ENCODE peak calls at places on chromosome 19, in seven cellular contexts. R, U, E, X, Y, A and I are unnamed samples.

GRCh38 chr19:56105090-56105701 is 15.9 kb downstream of the ZNF787 start:
- DNase-seq in X (peak; percentile 82), Y (peak; percentile 32), R (peak; percentile 30), A (peak; percentile 48), E (peak; percentile 92), U (peak; percentile 40), I (no peak)

GRCh38 chr19:14091885-14092462 is 1.4 kb upstream of the SAMD1 start:
- DNase-seq in R (no peak), E (no peak), U (no peak), X (no peak), Y (no peak), A (no peak), I (no peak)

GRCh38 chr19:52099497-52100138 is 4.1 kb upstream of the ZNF841 start:
- DNase-seq in R (no peak), X (no peak), U (no peak), Y (no peak), A (no peak), E (no peak), I (no peak)

GRCh38 chr19:43699506-43700367 is 16.1 kb upstream of the IRGC start:
- DNase-seq in U (peak; percentile 52), Y (peak; percentile 43), X (no peak), E (peak; percentile 50), A (peak; percentile 52), R (no peak), I (no peak)

GRCh38 chr19:39085392-39085791 is 1.2 kb downstream of the ACP7 start:
- DNase-seq in E (no peak), A (no peak), Y (no peak), U (no peak), X (no peak), R (no peak), I (no peak)

GRCh38 chr19:18657590-18658365 is 20.9 kb downstream of the KLHL26 start:
- DNase-seq in U (peak; percentile 26), E (no peak), A (peak; percentile 91), R (peak; percentile 41), Y (peak; percentile 91), X (peak; percentile 80), I (no peak)

GRCh38 chr19:2729943-2730818 is 9.0 kb upstream of the DIRAS1 start:
- DNase-seq in Y (no peak), U (no peak), R (no peak), E (no peak), A (no peak), X (no peak), I (no peak)

GRCh38 chr19:14081797-14082674 is 3.5 kb downstream of the C19orf67 start:
- DNase-seq in A (peak; percentile 48), E (peak; percentile 88), R (no peak), U (no peak), X (peak; percentile 56), Y (peak; percentile 31), I (no peak)

GRCh38 chr19:16831531-16831930 is 2.3 kb downstream of the SIN3B start:
- DNase-seq in U (no peak), X (no peak), Y (no peak), A (no peak), R (no peak), E (no peak), I (no peak)

GRCh38 chr19:54478677-54479266 is 5.7 kb upstream of the CDC42EP5 start:
- DNase-seq in U (peak; percentile 58), E (no peak), X (no peak), Y (peak; percentile 17), R (no peak), A (peak; percentile 36), I (no peak)

GRCh38 chr19:56348289-56348877 is 33.7 kb upstream of the ZSCAN5A start:
- DNase-seq in R (no peak), A (no peak), Y (no peak), E (no peak), X (no peak), U (no peak), I (no peak)

GRCh38 chr19:45130888-45131615 is 29.7 kb downstream of the NKPD1 start:
- DNase-seq in R (no peak), Y (no peak), E (no peak), X (no peak), A (peak; percentile 24), U (no peak), I (no peak)

GRCh38 chr19:13579388-13580060 is 73.2 kb upstream of the CACNA1A start:
- DNase-seq in U (no peak), A (peak; percentile 63), R (no peak), E (no peak), Y (peak; percentile 53), X (no peak), I (no peak)

GRCh38 chr19:34217952-34218817 is 36.2 kb upstream of the GARRE1 start:
- DNase-seq in U (no peak), Y (peak; percentile 99), R (no peak), X (peak; percentile 29), A (peak; percentile 99), E (no peak), I (peak; percentile 82)

GRCh38 chr19:58586131-58586765 is 13.1 kb upstream of the MZF1 start:
- DNase-seq in X (no peak), E (no peak), U (peak; percentile 0), R (no peak), A (no peak), Y (no peak), I (no peak)

GRCh38 chr19:33806434-33806881 is 9.8 kb downstream of the KCTD15 start:
- DNase-seq in A (no peak), R (no peak), U (no peak), E (peak; percentile 65), X (no peak), Y (no peak), I (no peak)

GRCh38 chr19:54252243-54252642 is 4.8 kb downstream of the LILRB5 start:
- DNase-seq in E (no peak), U (no peak), Y (no peak), X (no peak), A (no peak), R (no peak), I (no peak)

GRCh38 chr19:57280913-57281425 is 684 bp downstream of the ZNF460 start:
- DNase-seq in R (no peak), Y (no peak), U (no peak), X (no peak), A (peak; percentile 15), E (no peak), I (no peak)

GRCh38 chr19:7981661-7982060 is 23.8 kb downstream of the ELAVL1 start:
- DNase-seq in A (no peak), Y (no peak), U (no peak), X (no peak), E (peak; percentile 39), R (no peak), I (no peak)

GRCh38 chr19:48806518-48806817 is 4.4 kb downstream of the BCAT2 start:
- DNase-seq in X (peak; percentile 61), A (no peak), Y (peak; percentile 24), E (no peak), R (no peak), U (peak; percentile 51), I (no peak)

GRCh38 chr19:3360494-3361383 is 5.6 kb upstream of the NFIC start:
- DNase-seq in Y (no peak), R (no peak), A (peak; percentile 51), U (no peak), E (peak; percentile 91), X (peak; percentile 72), I (no peak)

GRCh38 chr19:32336259-32337111 is 8.9 kb upstream of the ZNF507 start:
- DNase-seq in R (no peak), E (no peak), A (no peak), U (no peak), Y (no peak), X (peak; percentile 39), I (no peak)

GRCh38 chr19:3687774-3688706 is 12.2 kb downstream of the PIP5K1C start:
- DNase-seq in R (no peak), E (peak; percentile 70), Y (no peak), U (no peak), A (no peak), X (peak; percentile 21), I (no peak)

GRCh38 chr19:35269425-35270117 is 809 bp downstream of the USF2 start:
- DNase-seq in E (peak; percentile 95), R (no peak), A (peak; percentile 77), X (peak; percentile 82), U (peak; percentile 78), Y (peak; percentile 63), I (peak; percentile 24)
- TF ChIP-seq CTCF in E (peak; percentile 85), R (peak; percentile 77), A (peak; percentile 41), X (peak; percentile 51), U (peak; percentile 89), Y (peak; percentile 7), I (peak; percentile 52)

DNA sequence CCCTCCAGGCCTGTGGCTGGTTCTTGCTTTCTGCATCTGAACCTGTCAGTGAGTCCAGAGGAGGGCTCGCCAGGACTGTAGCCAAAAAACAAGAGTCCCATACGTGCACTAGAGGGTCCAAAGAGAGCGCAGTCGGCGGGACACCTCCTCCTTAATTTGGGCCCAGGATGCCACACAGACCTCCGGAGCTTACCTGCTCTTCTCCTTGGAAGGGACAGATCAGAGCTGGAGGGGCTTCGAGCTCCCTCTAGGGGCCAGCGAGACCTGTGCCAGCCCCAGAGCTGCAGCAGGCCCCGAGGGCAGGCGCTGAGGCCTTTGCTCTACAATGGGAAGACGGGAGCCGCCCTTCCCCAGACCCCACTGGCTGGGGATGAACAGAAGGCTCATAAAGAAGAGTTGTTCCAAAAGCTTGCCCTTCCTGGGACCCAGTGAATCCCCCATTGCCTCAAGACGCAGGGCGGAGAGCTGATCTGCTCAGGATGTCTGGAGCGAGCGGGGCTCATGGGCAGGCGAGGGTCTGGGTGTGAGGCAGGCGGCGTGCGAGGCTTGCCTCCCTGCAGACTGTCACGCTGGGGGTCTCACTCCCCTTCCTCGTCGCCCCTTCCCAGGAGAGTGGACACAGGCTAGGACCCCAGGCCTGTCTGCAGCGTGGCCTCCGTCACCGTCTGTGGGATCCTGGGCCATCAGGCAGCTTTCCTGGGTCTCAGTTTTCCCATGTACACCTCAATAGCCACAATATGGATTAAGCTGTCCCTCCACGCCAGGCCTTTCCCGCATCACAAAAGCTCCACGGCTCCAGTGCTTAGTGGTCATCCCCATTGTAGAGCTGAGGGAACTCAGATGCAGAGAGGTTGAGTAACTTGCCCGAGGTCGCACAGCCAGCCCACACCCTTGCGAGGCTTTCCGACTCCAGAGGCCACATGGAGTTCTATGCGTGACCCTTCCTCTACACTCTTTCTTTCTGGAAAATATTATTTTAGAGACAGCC is 46.9 kb upstream of the VSTM2B start:
- DNase-seq in X (no peak), A (no peak), E (no peak), Y (no peak), U (peak; percentile 52), R (no peak), I (no peak)
- TF ChIP-seq CTCF in X (no peak), A (no peak), E (no peak), Y (no peak), U (peak; percentile 69), R (no peak), I (peak; percentile 29)

DNA sequence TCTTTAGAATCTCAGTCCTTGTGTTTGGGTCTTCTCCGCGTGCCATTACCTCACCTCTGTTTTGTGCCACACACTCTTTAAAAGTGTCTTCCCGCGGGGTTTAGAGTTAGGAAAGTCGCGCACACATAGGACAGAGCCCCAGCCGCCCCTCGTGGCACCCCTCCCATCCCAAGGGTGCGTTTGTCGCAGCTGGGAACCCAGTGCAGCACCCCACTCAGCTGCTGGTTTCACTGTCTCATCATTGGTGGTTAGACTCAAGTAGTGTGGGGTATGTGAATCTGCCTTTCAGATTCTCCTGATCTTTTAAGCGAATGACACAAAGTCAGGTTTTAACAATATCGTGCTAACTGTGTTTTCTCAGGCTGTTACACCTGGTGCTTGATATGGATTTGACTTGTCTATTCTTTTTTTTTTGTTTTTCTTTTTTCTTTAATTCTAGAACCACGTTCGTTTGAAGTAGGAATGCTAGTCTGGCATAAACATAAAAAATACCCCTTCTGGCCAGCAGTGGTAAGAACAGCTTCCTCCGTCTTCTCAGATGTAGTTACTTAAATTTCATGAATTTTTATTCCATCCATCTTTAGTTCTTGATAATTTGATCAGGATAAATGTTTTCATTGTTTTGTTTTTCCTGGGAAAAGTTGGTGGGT is 19.5 kb upstream of the NDUFS7 start:
- DNase-seq in X (no peak), R (no peak), U (no peak), E (no peak), A (no peak), Y (no peak), I (no peak)
- TF ChIP-seq CTCF in X (no peak), R (no peak), U (peak; percentile 56), E (no peak), A (peak; percentile 27), Y (peak; percentile 38), I (peak; percentile 14)

GRCh38 chr19:30132312-30133075 is 190.5 kb downstream of the URI1 start:
- DNase-seq in X (no peak), R (no peak), U (peak; percentile 50), A (no peak), Y (no peak), E (no peak), I (no peak)
- TF ChIP-seq CTCF in X (no peak), R (no peak), U (no peak), A (no peak), Y (no peak), E (no peak), I (no peak)